ENCODE peak calls at places on chromosomes 1 and 21, in eight cellular contexts. F is GM12864, H is HFFc6, O is endothelial cell, D is Calu3, Q is MCF 10A, N is choroid plexus epithelial cell, J is brain microvascular endothelial cell. A is an unnamed sample.

GRCh38 chr1:147600119-147601111 is 59.1 kb downstream of the BCL9 start:
- DNase-seq in O (no peak), H (peak; percentile 45), J (peak; percentile 13), N (peak; percentile 25), F (no peak), Q (peak; percentile 43), D (no peak), A (no peak)

GRCh38 chr1:185984113-185984836 is 250.1 kb downstream of the HMCN1 start:
- DNase-seq in D (no peak), N (peak; percentile 56), H (no peak), J (no peak), O (no peak), Q (no peak), F (no peak), A (peak; percentile 82)

GRCh38 chr1:79042117-79042516 is 35.6 kb upstream of the ADGRL4 start:
- DNase-seq in J (no peak), H (peak; percentile 60), D (no peak), Q (peak; percentile 47), F (peak; percentile 30), N (peak; percentile 77), O (no peak), A (no peak)

GRCh38 chr1:63321788-63322247 is 549 bp upstream of the FOXD3 start:
- DNase-seq in O (no peak), N (no peak), F (no peak), J (no peak), Q (no peak), D (no peak), H (no peak), A (no peak)

GRCh38 chr1:154404984-154405761 is at the start of gene IL6R:
- DNase-seq in Q (peak; percentile 99), N (peak; percentile 85), O (peak; percentile 65), J (peak; percentile 90), F (peak; percentile 66), D (peak; percentile 92), H (peak; percentile 94), A (peak; percentile 76)

GRCh38 chr21:42964561-42965560 is 9.5 kb upstream of the PKNOX1 start:
- DNase-seq in O (no peak), J (no peak), F (no peak), H (no peak), Q (no peak), N (no peak), D (no peak), A (no peak)

GRCh38 chr21:45542667-45543370 is 579 bp upstream of the SLC19A1 start:
- DNase-seq in D (no peak), Q (no peak), F (no peak), H (no peak), N (no peak), J (no peak), O (peak; percentile 7), A (no peak)

GRCh38 chr21:26881504-26882228 is 36.5 kb upstream of the ADAMTS1 start:
- DNase-seq in J (no peak), Q (peak; percentile 26), N (peak; percentile 62), H (peak; percentile 22), F (no peak), O (no peak), D (no peak), A (no peak)

GRCh38 chr1:54080598-54081049 is 27.2 kb downstream of the TCEANC2 start:
- DNase-seq in N (no peak), O (no peak), F (no peak), Q (no peak), J (no peak), H (no peak), D (no peak), A (no peak)

GRCh38 chr1:31523012-31523411 is 53.3 kb upstream of the TINAGL1 start:
- DNase-seq in H (no peak), F (no peak), J (no peak), O (no peak), Q (peak; percentile 62), D (no peak), N (no peak), A (no peak)

GRCh38 chr1:204446413-204447111 is 34.9 kb upstream of the PPP1R15B start:
- DNase-seq in H (peak; percentile 36), J (peak; percentile 53), O (peak; percentile 75), N (peak; percentile 73), F (no peak), D (peak; percentile 89), Q (peak; percentile 65), A (no peak)

GRCh38 chr1:209542585-209542984 is 40.9 kb upstream of the CAMK1G start:
- DNase-seq in Q (peak; percentile 89), J (no peak), O (no peak), F (no peak), D (peak; percentile 36), H (no peak), N (no peak), A (no peak)

GRCh38 chr1:9270290-9270900 is 22.3 kb upstream of the SPSB1 start:
- DNase-seq in N (no peak), Q (peak; percentile 47), F (no peak), O (no peak), J (no peak), H (no peak), D (no peak), A (no peak)

GRCh38 chr1:16153110-16153998 is 2.5 kb downstream of the EPHA2 start:
- DNase-seq in O (no peak), N (no peak), J (no peak), Q (peak; percentile 31), D (no peak), F (no peak), H (no peak), A (no peak)

GRCh38 chr1:182735343-182735742 is 51.0 kb upstream of the RGS8 start:
- DNase-seq in D (no peak), J (no peak), H (no peak), O (no peak), N (no peak), F (no peak), Q (no peak), A (no peak)

GRCh38 chr1:211327341-211327921 is 798 bp downstream of the TRAF5 start:
- DNase-seq in J (peak; percentile 58), Q (peak; percentile 83), F (no peak), H (peak; percentile 49), N (peak; percentile 78), D (peak; percentile 39), O (no peak), A (no peak)

GRCh38 chr21:41931041-41931451 is 22.8 kb downstream of the C2CD2 start:
- DNase-seq in N (no peak), Q (peak; percentile 76), O (no peak), D (no peak), H (no peak), F (no peak), J (no peak), A (no peak)

GRCh38 chr1:27499142-27499541 is 9.2 kb upstream of the WASF2 start:
- DNase-seq in O (no peak), D (no peak), Q (no peak), F (no peak), N (no peak), H (no peak), J (no peak), A (no peak)

GRCh38 chr1:27491748-27492700 is 2.1 kb upstream of the WASF2 start:
- DNase-seq in J (no peak), D (no peak), N (no peak), O (no peak), F (no peak), Q (no peak), H (no peak), A (no peak)

GRCh38 chr1:27496604-27497155 is 6.7 kb upstream of the WASF2 start:
- DNase-seq in Q (no peak), H (no peak), O (peak; percentile 26), F (no peak), J (no peak), D (no peak), N (peak; percentile 52), A (no peak)
- TF ChIP-seq CTCF in Q (no peak), H (peak; percentile 44), O (no peak), F (no peak), J (peak; percentile 54), D (no peak), N (peak; percentile 49), A (peak; percentile 35)

GRCh38 chr1:200564319-200564718 is 56.2 kb downstream of the KIF14 start:
- DNase-seq in H (no peak), J (no peak), D (no peak), N (no peak), Q (no peak), F (no peak), O (no peak), A (no peak)

GRCh38 chr1:200556005-200556404 is 64.5 kb downstream of the KIF14 start:
- DNase-seq in O (peak; percentile 9), F (no peak), D (no peak), H (no peak), Q (no peak), N (peak; percentile 32), J (no peak), A (no peak)

GRCh38 chr1:200561856-200562214 is 58.7 kb downstream of the KIF14 start:
- DNase-seq in O (no peak), J (no peak), H (no peak), N (no peak), D (no peak), F (no peak), Q (no peak), A (no peak)

GRCh38 chr1:200558866-200559459 is 61.6 kb downstream of the KIF14 start:
- DNase-seq in O (peak; percentile 20), J (peak; percentile 61), N (peak; percentile 87), D (peak; percentile 43), Q (peak; percentile 62), H (peak; percentile 50), F (no peak), A (peak; percentile 24)
- TF ChIP-seq CTCF in O (peak; percentile 50), J (peak; percentile 69), N (peak; percentile 76), D (no peak), Q (peak; percentile 81), H (peak; percentile 83), F (peak; percentile 67), A (peak; percentile 78)

GRCh38 chr1:150696995-150697927 is at the start of gene GOLPH3L:
- DNase-seq in O (peak; percentile 86), Q (peak; percentile 100), H (peak; percentile 99), F (peak; percentile 98), D (peak; percentile 97), N (peak; percentile 99), J (peak; percentile 99), A (peak; percentile 91)
- TF ChIP-seq CTCF in O (no peak), Q (no peak), H (peak; percentile 46), F (no peak), D (no peak), N (peak; percentile 38), J (peak; percentile 42), A (peak; percentile 27)

DNA sequence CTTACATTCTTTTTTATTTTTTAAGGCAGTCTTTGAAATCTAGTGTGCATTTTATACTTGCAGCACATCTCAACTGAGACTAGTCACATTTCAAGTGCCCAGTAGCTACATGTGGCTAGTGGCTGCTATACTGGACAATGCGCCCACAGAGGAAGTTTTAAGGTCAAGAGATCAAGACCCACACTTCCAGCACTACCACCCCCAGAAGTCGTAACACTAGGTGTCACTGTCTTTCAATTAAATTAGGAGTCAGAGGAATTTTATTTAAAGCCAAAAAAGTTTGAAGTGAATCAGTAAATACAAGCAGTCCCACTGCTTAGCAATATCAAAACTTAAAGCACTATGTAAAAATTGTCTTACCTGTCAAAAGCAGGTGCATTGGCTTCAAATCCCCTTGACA is 39.9 kb downstream of the SYNJ1 start:
- DNase-seq in J (no peak), F (no peak), N (no peak), Q (peak; percentile 6), D (no peak), O (no peak), H (no peak), A (no peak)
- TF ChIP-seq CTCF in J (no peak), F (peak; percentile 17), N (peak; percentile 6), Q (no peak), D (no peak), O (no peak), H (no peak), A (no peak)

GRCh38 chr1:212455406-212456165 is 22.9 kb downstream of the NENF start:
- DNase-seq in O (peak; percentile 93), Q (peak; percentile 88), F (no peak), J (peak; percentile 86), H (peak; percentile 71), D (peak; percentile 92), N (peak; percentile 91), A (peak; percentile 54)
- TF ChIP-seq CTCF in O (peak; percentile 99), Q (peak; percentile 100), F (peak; percentile 97), J (peak; percentile 96), H (peak; percentile 99), D (peak; percentile 98), N (peak; percentile 98), A (no peak)